ENCODE peak calls at places on chromosomes 3 and 15, in four cellular contexts. Q is Daoy, L is EL, K is frontal cortex. R is an unnamed sample.

GRCh38 chr3:125042725-125043406 is 12.9 kb downstream of the HEG1 start:
- DNase-seq in Q (no peak), L (no peak), K (no peak), R (no peak)

GRCh38 chr3:54356299-54357037 is 234.1 kb downstream of the CACNA2D3 start:
- DNase-seq in Q (peak), L (no peak), K (no peak), R (no peak)

GRCh38 chr3:150232992-150233451 is 175.1 kb upstream of the TSC22D2 start:
- DNase-seq in Q (peak), L (no peak), K (no peak), R (no peak)

GRCh38 chr15:50907866-50908208 is 646 bp upstream of the AP4E1 start:
- DNase-seq in Q (peak), L (peak), K (peak), R (no peak)

GRCh38 chr3:122533931-122534334 is 19.2 kb upstream of the KPNA1 start:
- DNase-seq in Q (peak), L (peak), K (no peak), R (peak)

GRCh38 chr15:63107895-63108546 is 13.6 kb upstream of the LACTB start:
- DNase-seq in Q (peak), L (peak), K (no peak), R (no peak)

GRCh38 chr3:65569845-65570405 is 468.8 kb downstream of the MAGI1 start:
- DNase-seq in Q (no peak), L (no peak), K (no peak), R (no peak)

GRCh38 chr3:126294211-126294801 is 62.9 kb downstream of the KLF15 start:
- DNase-seq in Q (no peak), L (no peak), K (no peak), R (no peak)

GRCh38 chr3:189908646-189909045 is 212.1 kb downstream of the P3H2 start:
- DNase-seq in Q (peak), L (peak), K (no peak), R (no peak)

GRCh38 chr15:40363611-40364010 is 5.6 kb downstream of the DISP2 start:
- DNase-seq in Q (no peak), L (no peak), K (no peak), R (no peak)

GRCh38 chr15:82951472-82952155 is 906 bp downstream of the HOMER2 start:
- DNase-seq in Q (peak), L (peak), K (peak), R (no peak)

GRCh38 chr3:25556504-25556903 is 108.2 kb downstream of the TOP2B start:
- DNase-seq in Q (no peak), L (no peak), K (no peak), R (no peak)

GRCh38 chr3:181403876-181404660 is 307.7 kb upstream of the SOX2 start:
- DNase-seq in Q (no peak), L (no peak), K (no peak), R (no peak)

GRCh38 chr3:8445861-8446260 is 55.8 kb upstream of the LMCD1 start:
- DNase-seq in Q (peak), L (peak), K (no peak), R (no peak)

GRCh38 chr3:100264242-100264641 is 3.5 kb downstream of the TBC1D23 start:
- DNase-seq in Q (no peak), L (no peak), K (no peak), R (no peak)

GRCh38 chr3:57006048-57006709 is 54.3 kb upstream of the SPATA12 start:
- DNase-seq in Q (no peak), L (no peak), K (no peak), R (no peak)

GRCh38 chr3:110343376-110343775 is 728.2 kb upstream of the NECTIN3 start:
- DNase-seq in Q (peak), L (peak), K (no peak), R (no peak)